ENCODE peak calls at places on chromosomes 13 and 19, in four cellular contexts. L, M, Q and R are unnamed samples.

GRCh38 chr19:38466050-38466449 is 32.6 kb downstream of the RYR1 start:
- DNase-seq in L (no peak), M (no peak), Q (no peak), R (no peak)

GRCh38 chr13:25489238-25489637 is 117.5 kb downstream of the ATP8A2 start:
- DNase-seq in L (no peak), M (peak), Q (no peak), R (no peak)

GRCh38 chr19:39342647-39343305 is 555 bp downstream of the SAMD4B start:
- DNase-seq in L (no peak), M (no peak), Q (peak), R (peak)

GRCh38 chr19:54670576-54671347 is 8.0 kb downstream of the LILRB4 start:
- DNase-seq in L (no peak), M (no peak), Q (no peak), R (no peak)

GRCh38 chr13:39484506-39485313 is 118.3 kb downstream of the LHFPL6 start:
- DNase-seq in L (peak), M (no peak), Q (no peak), R (no peak)

GRCh38 chr19:3115411-3115810 is 20.4 kb upstream of the GNA15 start:
- DNase-seq in L (no peak), M (no peak), Q (no peak), R (no peak)

GRCh38 chr13:48621056-48621455 is 32.7 kb upstream of the CYSLTR2 start:
- DNase-seq in L (no peak), M (no peak), Q (no peak), R (no peak)

GRCh38 chr13:75738841-75739240 is 102.7 kb downstream of the LMO7 start:
- DNase-seq in L (no peak), M (no peak), Q (no peak), R (no peak)

DNA sequence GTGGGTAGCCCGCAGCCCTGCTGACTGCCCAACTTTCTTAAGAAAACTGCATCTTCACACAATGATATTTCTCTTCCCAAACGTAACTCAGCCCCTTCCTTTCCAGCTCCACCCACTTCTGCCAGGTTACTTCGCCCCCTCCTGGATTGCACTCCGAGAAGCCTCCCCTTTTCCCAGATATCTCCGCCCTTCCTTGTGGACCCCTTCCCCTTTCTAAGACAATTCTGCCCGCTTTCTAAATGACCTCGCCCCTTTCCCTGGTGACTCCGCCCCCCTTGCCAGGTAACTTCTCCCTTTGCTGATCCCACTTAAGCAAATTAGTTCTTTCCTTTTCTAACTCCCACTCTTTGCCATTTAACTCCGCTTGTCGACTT is 2.6 kb downstream of the VSIG10L start:
- DNase-seq in L (no peak), M (no peak), Q (no peak), R (no peak)
- TF ChIP-seq CTCF in L (no peak), M (no peak), Q (no peak), R (no peak)

GRCh38 chr19:13366529-13367143 is 139.6 kb downstream of the CACNA1A start:
- DNase-seq in L (peak), M (no peak), Q (no peak), R (no peak)
- TF ChIP-seq CTCF in L (peak), M (peak), Q (peak), R (peak)

GRCh38 chr13:33352520-33352919 is 67.0 kb upstream of the STARD13 start:
- DNase-seq in L (no peak), M (no peak), Q (no peak), R (no peak)

GRCh38 chr13:33355470-33355869 is 69.9 kb upstream of the STARD13 start:
- DNase-seq in L (no peak), M (no peak), Q (no peak), R (no peak)

GRCh38 chr13:33353210-33353609 is 67.7 kb upstream of the STARD13 start:
- DNase-seq in L (no peak), M (peak), Q (no peak), R (no peak)

GRCh38 chr13:33352023-33352422 is 66.5 kb upstream of the STARD13 start:
- DNase-seq in L (no peak), M (no peak), Q (no peak), R (no peak)

GRCh38 chr13:33353646-33354045 is 68.1 kb upstream of the STARD13 start:
- DNase-seq in L (no peak), M (no peak), Q (no peak), R (no peak)
- TF ChIP-seq CTCF in L (no peak), M (no peak), Q (no peak), R (no peak)

GRCh38 chr19:18289471-18290066 is 8.1 kb upstream of the JUND start:
- DNase-seq in L (no peak), M (no peak), Q (no peak), R (no peak)

GRCh38 chr19:18290250-18291018 is 9.0 kb upstream of the JUND start:
- DNase-seq in L (no peak), M (no peak), Q (no peak), R (no peak)

GRCh38 chr19:18284710-18285430 is 3.4 kb upstream of the JUND start:
- DNase-seq in L (no peak), M (no peak), Q (no peak), R (no peak)

GRCh38 chr19:18287836-18288772 is 6.7 kb upstream of the JUND start:
- DNase-seq in L (no peak), M (no peak), Q (no peak), R (no peak)

GRCh38 chr19:18286973-18287635 is 5.7 kb upstream of the JUND start:
- DNase-seq in L (no peak), M (no peak), Q (no peak), R (no peak)
- TF ChIP-seq CTCF in L (no peak), M (no peak), Q (no peak), R (no peak)

GRCh38 chr19:50465986-50466771 is 10.1 kb upstream of the EMC10 start:
- DNase-seq in L (no peak), M (no peak), Q (no peak), R (peak)
- TF ChIP-seq CTCF in L (no peak), M (no peak), Q (no peak), R (peak)

GRCh38 chr13:111506621-111507020 is 186.2 kb downstream of the TEX29 start:
- DNase-seq in L (no peak), M (no peak), Q (no peak), R (no peak)
- TF ChIP-seq CTCF in L (no peak), M (no peak), Q (no peak), R (no peak)

GRCh38 chr13:113802090-113802531 is 43.1 kb downstream of the TMEM255B start:
- DNase-seq in L (peak), M (peak), Q (no peak), R (no peak)
- TF ChIP-seq CTCF in L (no peak), M (no peak), Q (no peak), R (no peak)

DNA sequence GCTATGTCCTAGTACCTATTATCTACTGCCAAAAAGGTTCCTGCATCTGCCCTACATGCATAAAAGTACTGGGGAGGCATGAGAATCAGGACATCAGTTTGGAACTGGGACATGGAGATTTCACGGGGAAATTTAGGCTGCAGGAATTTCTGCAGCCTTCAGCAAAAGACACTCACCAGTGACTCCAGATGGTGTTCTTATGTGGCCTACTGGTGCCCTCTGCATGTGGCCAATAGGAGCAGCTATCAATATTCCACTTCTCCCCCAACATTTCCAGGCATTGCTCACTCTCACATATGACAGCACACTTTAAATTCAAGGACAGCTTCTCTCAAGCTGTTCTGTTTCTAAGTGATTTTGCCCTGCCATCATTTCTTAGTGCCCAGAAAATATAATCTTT is 570.5 kb upstream of the ARGLU1 start:
- DNase-seq in L (no peak), M (no peak), Q (no peak), R (no peak)
- TF ChIP-seq CTCF in L (no peak), M (no peak), Q (no peak), R (no peak)